ENCODE peak calls at places on chromosomes 1 and 21, in five cellular contexts. P is neuronal stem cell; J is stimulated activated CD8-positive, alpha-beta memory T cell treated with anti-CD3 and anti-CD28 coated beads, Interleukin-2, amount 100 ng/mL, for 1 hour; K is stimulated activated CD4-positive, alpha-beta T cell treated with anti-CD3 and anti-CD28 coated beads, TNF-alpha, amount 100 ng/mL, for 1 hour; U is prostate gland. V is an unnamed sample.

GRCh38 chr1:169113613-169114119 is 7.2 kb downstream of the ATP1B1 start:
- DNase-seq in K (no peak), U (no peak), J (no peak), P (no peak), V (no peak)

GRCh38 chr1:172833956-172834355 is 175.1 kb downstream of the FASLG start:
- DNase-seq in P (no peak), J (no peak), K (no peak), U (no peak), V (no peak)

GRCh38 chr1:93814059-93814794 is 64.8 kb downstream of the DNTTIP2 start:
- DNase-seq in K (no peak), J (peak; percentile 6), P (peak; percentile 67), U (peak; percentile 71), V (peak; percentile 72)

GRCh38 chr1:224852901-224853568 is 76.4 kb upstream of the DNAH14 start:
- DNase-seq in U (no peak), P (peak; percentile 39), J (no peak), K (no peak), V (no peak)

GRCh38 chr1:54581621-54582035 is 33.6 kb downstream of the ACOT11 start:
- DNase-seq in J (no peak), P (no peak), U (peak; percentile 96), K (no peak), V (peak; percentile 93)

GRCh38 chr1:205812271-205812877 is 624 bp downstream of the SLC41A1 start:
- DNase-seq in J (no peak), U (peak; percentile 10), K (no peak), P (peak; percentile 48), V (no peak)

GRCh38 chr1:12600880-12601633 is 17.0 kb downstream of the DHRS3 start:
- DNase-seq in K (no peak), U (no peak), P (no peak), J (no peak), V (peak; percentile 44)

GRCh38 chr1:17588048-17588781 is 48.7 kb downstream of the ARHGEF10L start:
- DNase-seq in K (no peak), P (no peak), U (peak; percentile 26), J (no peak), V (peak; percentile 43)

GRCh38 chr1:205247130-205247921 is 19.6 kb downstream of the TMCC2 start:
- DNase-seq in P (no peak), K (no peak), U (no peak), J (no peak), V (no peak)

GRCh38 chr1:160542303-160542945 is 19.4 kb upstream of the SLAMF6 start:
- DNase-seq in J (no peak), P (no peak), U (no peak), K (no peak), V (peak; percentile 72)

GRCh38 chr1:7648761-7649384 is 122.2 kb upstream of the VAMP3 start:
- DNase-seq in K (no peak), U (peak; percentile 64), J (no peak), P (no peak), V (peak; percentile 66)

GRCh38 chr1:3521426-3521825 is 67.0 kb downstream of the ARHGEF16 start:
- DNase-seq in K (no peak), U (no peak), J (no peak), P (no peak), V (no peak)

GRCh38 chr1:186531561-186532165 is 70.7 kb upstream of the PDC start:
- DNase-seq in K (no peak), J (no peak), U (no peak), P (no peak), V (no peak)

GRCh38 chr1:211932581-211933010 is 102.0 kb upstream of the LPGAT1 start:
- DNase-seq in U (no peak), K (no peak), J (no peak), P (no peak), V (no peak)

GRCh38 chr21:45323487-45324380 is 36.0 kb upstream of the POFUT2 start:
- DNase-seq in J (no peak), K (no peak), P (no peak), U (no peak), V (no peak)

GRCh38 chr21:36059823-36060158 is 535 bp downstream of the SETD4 start:
- DNase-seq in J (no peak), U (peak; percentile 14), K (no peak), P (no peak), V (no peak)

GRCh38 chr1:3778590-3779264 is 6.2 kb downstream of the SMIM1 start:
- DNase-seq in K (no peak), P (no peak), J (no peak), U (no peak), V (no peak)

GRCh38 chr1:235902638-235903542 is 36.2 kb upstream of the LYST start:
- DNase-seq in J (no peak), K (no peak), P (no peak), U (peak; percentile 83), V (no peak)

GRCh38 chr1:16028237-16029002 is 6.6 kb downstream of the CLCNKA start:
- DNase-seq in J (no peak), U (no peak), K (no peak), P (no peak), V (no peak)

GRCh38 chr1:55209247-55209646 is 5.9 kb downstream of the USP24 start:
- DNase-seq in J (no peak), K (no peak), U (no peak), P (no peak), V (no peak)

GRCh38 chr1:156970017-156970416 is 49.6 kb downstream of the LRRC71 start:
- DNase-seq in K (no peak), J (no peak), U (no peak), P (no peak), V (no peak)

GRCh38 chr1:99978218-99978617 is 8.4 kb downstream of the SLC35A3 start:
- DNase-seq in P (no peak), J (no peak), K (no peak), U (no peak), V (no peak)

GRCh38 chr1:234970371-234970730 is 158.3 kb downstream of the TOMM20 start:
- DNase-seq in P (no peak), U (no peak), K (no peak), J (no peak), V (no peak)

GRCh38 chr1:98030483-98030882 is 109.6 kb upstream of the DPYD start:
- DNase-seq in U (no peak), P (no peak), K (no peak), J (no peak), V (no peak)

GRCh38 chr1:224544276-224544675 is 71.8 kb upstream of the CNIH3 start:
- DNase-seq in K (no peak), U (no peak), P (no peak), J (no peak), V (no peak)

GRCh38 chr1:93692983-93693591 is 11.4 kb upstream of the BCAR3 start:
- DNase-seq in K (no peak), J (no peak), P (no peak), U (peak; percentile 78), V (no peak)

GRCh38 chr1:217138839-217139466 is 415.7 kb upstream of the ESRRG start:
- DNase-seq in J (no peak), U (no peak), P (peak; percentile 11), K (no peak), V (no peak)

GRCh38 chr1:19563336-19564097 is 78.2 kb upstream of the CAPZB start:
- DNase-seq in P (no peak), K (no peak), U (peak; percentile 8), J (no peak), V (peak; percentile 27)

GRCh38 chr1:156241926-156242325 is at the start of gene BGLAP:
- DNase-seq in K (no peak), P (no peak), J (no peak), U (no peak), V (no peak)

GRCh38 chr21:34885636-34886553 is 163.2 kb downstream of the RUNX1 start:
- DNase-seq in J (no peak), K (no peak), U (no peak), P (no peak), V (peak; percentile 62)

GRCh38 chr1:31932491-31933316 is 5.5 kb downstream of the PTP4A2 start:
- DNase-seq in U (no peak), J (no peak), K (no peak), P (no peak), V (no peak)

GRCh38 chr1:33120436-33121231 is 39.7 kb downstream of the AZIN2 start:
- DNase-seq in J (no peak), P (no peak), K (no peak), U (no peak), V (no peak)